ENCODE peak calls at places on chromosomes 5 and 9, in seven cellular contexts. Z is spleen; F is activated CD4-positive, alpha-beta T cell treated with anti-CD3 and anti-CD28 coated beads, Interleukin-2, amount 50 U/mL, for 1 hour; P is activated CD4-positive, CD25-positive, alpha-beta regulatory T cell treated with anti-CD3 and anti-CD28 coated beads, Interleukin-2, amount 50 U/mL, for 72 hours; H is SK-N-DZ; Y is SHP77 treated with DMSO at 0.1 percent for 48 hours; T is bronchial epithelial cell. A is an unnamed sample.

GRCh38 chr9:21095561-21095960 is 17.8 kb upstream of the IFNB1 start:
- DNase-seq in Y (no peak), H (no peak), F (no peak), Z (no peak), T (peak; percentile 39), P (no peak), A (no peak)

GRCh38 chr5:169148066-169148740 is 152.7 kb downstream of the SLIT3 start:
- DNase-seq in Z (no peak), P (no peak), Y (no peak), T (no peak), F (no peak), H (no peak), A (no peak)

GRCh38 chr5:67774153-67774552 is 441.4 kb upstream of the PIK3R1 start:
- DNase-seq in Z (no peak), P (no peak), F (no peak), T (no peak), Y (no peak), H (no peak), A (no peak)

GRCh38 chr5:132641241-132641723 is 16.7 kb upstream of the IL13 start:
- DNase-seq in Y (no peak), F (no peak), Z (no peak), P (no peak), H (no peak), T (no peak), A (no peak)

GRCh38 chr5:158785397-158785796 is 314.3 kb downstream of the EBF1 start:
- DNase-seq in F (no peak), H (no peak), T (no peak), P (no peak), Y (no peak), Z (no peak), A (no peak)

GRCh38 chr5:25707093-25707492 is 1062.3 kb upstream of the CDH10 start:
- DNase-seq in H (no peak), Z (no peak), T (no peak), F (no peak), Y (no peak), P (no peak), A (no peak)

GRCh38 chr9:5578018-5578697 is 50.7 kb upstream of the RIC1 start:
- DNase-seq in P (no peak), F (no peak), H (no peak), Z (no peak), Y (no peak), T (no peak), A (no peak)

GRCh38 chr9:100601216-100601615 is 23.3 kb downstream of the CAVIN4 start:
- DNase-seq in T (peak; percentile 58), Z (no peak), F (peak; percentile 20), P (no peak), H (peak; percentile 73), Y (peak; percentile 52), A (no peak)

GRCh38 chr5:140835622-140836510 is 1.8 kb downstream of the PCDHA7 start:
- DNase-seq in T (no peak), Y (no peak), P (no peak), F (no peak), H (no peak), Z (no peak), A (no peak)